ENCODE peak calls at places on chromosomes 11 and 22, in seven cellular contexts. One of them, this sample, is unnamed.

GRCh38 chr11:60987577-60988277 is 16.2 kb downstream of the CD6 start:
- DNase-seq in brain microvascular endothelial cell: no peak
- DNase-seq in IMR-90: no peak
- DNase-seq in BJ: no peak
- DNase-seq in left ventricle myocardium inferior: no peak
- DNase-seq in AG04450: no peak
- DNase-seq in astrocyte of the cerebellum: no peak
- DNase-seq in this sample: no peak

GRCh38 chr22:37165940-37166674 is 16.4 kb upstream of the IL2RB start:
- DNase-seq in astrocyte of the cerebellum: no peak
- DNase-seq in BJ: no peak
- DNase-seq in IMR-90: no peak
- DNase-seq in AG04450: no peak
- DNase-seq in brain microvascular endothelial cell: no peak
- DNase-seq in left ventricle myocardium inferior: peak
- DNase-seq in this sample: no peak

GRCh38 chr22:26892401-26893033 is 235.1 kb downstream of the MIAT start:
- DNase-seq in left ventricle myocardium inferior: no peak
- DNase-seq in brain microvascular endothelial cell: no peak
- DNase-seq in AG04450: no peak
- DNase-seq in BJ: no peak
- DNase-seq in IMR-90: no peak
- DNase-seq in astrocyte of the cerebellum: no peak
- DNase-seq in this sample: no peak

GRCh38 chr11:46298699-46299424 is 21.4 kb downstream of the CREB3L1 start:
- DNase-seq in AG04450: no peak
- DNase-seq in brain microvascular endothelial cell: peak
- DNase-seq in BJ: peak
- DNase-seq in IMR-90: peak
- DNase-seq in left ventricle myocardium inferior: no peak
- DNase-seq in astrocyte of the cerebellum: no peak
- DNase-seq in this sample: no peak

GRCh38 chr11:68678031-68678441 is 6.3 kb upstream of the GAL start:
- DNase-seq in astrocyte of the cerebellum: no peak
- DNase-seq in BJ: no peak
- DNase-seq in IMR-90: no peak
- DNase-seq in AG04450: no peak
- DNase-seq in left ventricle myocardium inferior: no peak
- DNase-seq in brain microvascular endothelial cell: no peak
- DNase-seq in this sample: no peak

GRCh38 chr11:65870307-65870658 is 2.3 kb downstream of the EFEMP2 start:
- DNase-seq in left ventricle myocardium inferior: peak
- DNase-seq in BJ: no peak
- DNase-seq in IMR-90: no peak
- DNase-seq in brain microvascular endothelial cell: no peak
- DNase-seq in AG04450: no peak
- DNase-seq in astrocyte of the cerebellum: no peak
- DNase-seq in this sample: no peak

GRCh38 chr22:22968366-22968765 is 80.8 kb downstream of the IGLL5 start:
- DNase-seq in left ventricle myocardium inferior: no peak
- DNase-seq in astrocyte of the cerebellum: no peak
- DNase-seq in brain microvascular endothelial cell: no peak
- DNase-seq in BJ: no peak
- DNase-seq in IMR-90: no peak
- DNase-seq in AG04450: no peak
- DNase-seq in this sample: no peak

GRCh38 chr11:85182437-85183109 is 444.6 kb downstream of the DLG2 start:
- DNase-seq in brain microvascular endothelial cell: peak
- DNase-seq in AG04450: no peak
- DNase-seq in IMR-90: peak
- DNase-seq in astrocyte of the cerebellum: peak
- DNase-seq in left ventricle myocardium inferior: no peak
- DNase-seq in BJ: no peak
- DNase-seq in this sample: no peak

GRCh38 chr11:77094841-77095365 is 7.7 kb upstream of the OMP start:
- DNase-seq in left ventricle myocardium inferior: no peak
- DNase-seq in AG04450: no peak
- DNase-seq in IMR-90: no peak
- DNase-seq in astrocyte of the cerebellum: no peak
- DNase-seq in brain microvascular endothelial cell: no peak
- DNase-seq in BJ: no peak
- DNase-seq in this sample: no peak

GRCh38 chr11:80473562-80473961 is 1032.7 kb upstream of the TENM4 start:
- DNase-seq in BJ: no peak
- DNase-seq in IMR-90: no peak
- DNase-seq in astrocyte of the cerebellum: no peak
- DNase-seq in brain microvascular endothelial cell: no peak
- DNase-seq in AG04450: no peak
- DNase-seq in left ventricle myocardium inferior: no peak
- DNase-seq in this sample: no peak

GRCh38 chr11:69115586-69116560 is 39.9 kb upstream of the SMIM38 start:
- DNase-seq in left ventricle myocardium inferior: peak
- DNase-seq in IMR-90: no peak
- DNase-seq in brain microvascular endothelial cell: no peak
- DNase-seq in astrocyte of the cerebellum: peak
- DNase-seq in AG04450: no peak
- DNase-seq in BJ: no peak
- DNase-seq in this sample: no peak

GRCh38 chr11:92829671-92830070 is 139.8 kb upstream of the MTNR1B start:
- DNase-seq in brain microvascular endothelial cell: no peak
- DNase-seq in BJ: no peak
- DNase-seq in IMR-90: no peak
- DNase-seq in astrocyte of the cerebellum: no peak
- DNase-seq in left ventricle myocardium inferior: no peak
- DNase-seq in AG04450: no peak
- DNase-seq in this sample: no peak

GRCh38 chr11:41984023-41984422 is 524.6 kb upstream of the LRRC4C start:
- DNase-seq in astrocyte of the cerebellum: no peak
- DNase-seq in AG04450: no peak
- DNase-seq in left ventricle myocardium inferior: no peak
- DNase-seq in IMR-90: no peak
- DNase-seq in brain microvascular endothelial cell: no peak
- DNase-seq in BJ: no peak
- DNase-seq in this sample: no peak

GRCh38 chr22:30609260-30610185 is 2.5 kb downstream of the TCN2 start:
- DNase-seq in AG04450: peak
- DNase-seq in astrocyte of the cerebellum: peak
- DNase-seq in IMR-90: peak
- DNase-seq in BJ: peak
- DNase-seq in left ventricle myocardium inferior: peak
- DNase-seq in brain microvascular endothelial cell: peak
- DNase-seq in this sample: peak

GRCh38 chr11:27358306-27358705 is 4.7 kb downstream of the CCDC34 start:
- DNase-seq in BJ: no peak
- DNase-seq in brain microvascular endothelial cell: no peak
- DNase-seq in AG04450: no peak
- DNase-seq in left ventricle myocardium inferior: no peak
- DNase-seq in IMR-90: no peak
- DNase-seq in astrocyte of the cerebellum: no peak
- DNase-seq in this sample: no peak

GRCh38 chr22:46798366-46799057 is 36.1 kb downstream of the TBC1D22A start:
- DNase-seq in brain microvascular endothelial cell: peak
- DNase-seq in BJ: no peak
- DNase-seq in IMR-90: peak
- DNase-seq in astrocyte of the cerebellum: no peak
- DNase-seq in left ventricle myocardium inferior: peak
- DNase-seq in AG04450: peak
- DNase-seq in this sample: no peak

GRCh38 chr22:46796566-46797195 is 34.2 kb downstream of the TBC1D22A start:
- DNase-seq in astrocyte of the cerebellum: no peak
- DNase-seq in brain microvascular endothelial cell: no peak
- DNase-seq in IMR-90: no peak
- DNase-seq in BJ: no peak
- DNase-seq in AG04450: no peak
- DNase-seq in left ventricle myocardium inferior: no peak
- DNase-seq in this sample: no peak

GRCh38 chr22:46798041-46798365 is 35.6 kb downstream of the TBC1D22A start:
- DNase-seq in AG04450: no peak
- DNase-seq in brain microvascular endothelial cell: no peak
- DNase-seq in BJ: no peak
- DNase-seq in astrocyte of the cerebellum: no peak
- DNase-seq in left ventricle myocardium inferior: no peak
- DNase-seq in IMR-90: no peak
- DNase-seq in this sample: no peak

GRCh38 chr22:46795845-46796565 is 33.6 kb downstream of the TBC1D22A start:
- DNase-seq in IMR-90: no peak
- DNase-seq in left ventricle myocardium inferior: no peak
- DNase-seq in astrocyte of the cerebellum: no peak
- DNase-seq in BJ: no peak
- DNase-seq in brain microvascular endothelial cell: no peak
- DNase-seq in AG04450: no peak
- DNase-seq in this sample: no peak

GRCh38 chr22:46797355-46797754 is 34.9 kb downstream of the TBC1D22A start:
- DNase-seq in BJ: no peak
- DNase-seq in brain microvascular endothelial cell: peak
- DNase-seq in IMR-90: peak
- DNase-seq in left ventricle myocardium inferior: no peak
- DNase-seq in astrocyte of the cerebellum: no peak
- DNase-seq in AG04450: no peak
- DNase-seq in this sample: no peak
- TF ChIP-seq CTCF in BJ: peak
- TF ChIP-seq CTCF in brain microvascular endothelial cell: peak
- TF ChIP-seq CTCF in IMR-90: peak
- TF ChIP-seq CTCF in left ventricle myocardium inferior: peak
- TF ChIP-seq CTCF in astrocyte of the cerebellum: peak
- TF ChIP-seq CTCF in AG04450: peak
- TF ChIP-seq CTCF in this sample: no peak

GRCh38 chr22:40193429-40194421 is 16.0 kb downstream of the TNRC6B start:
- DNase-seq in astrocyte of the cerebellum: no peak
- DNase-seq in BJ: no peak
- DNase-seq in left ventricle myocardium inferior: no peak
- DNase-seq in AG04450: no peak
- DNase-seq in brain microvascular endothelial cell: no peak
- DNase-seq in IMR-90: peak
- DNase-seq in this sample: no peak
- TF ChIP-seq CTCF in astrocyte of the cerebellum: peak
- TF ChIP-seq CTCF in BJ: peak
- TF ChIP-seq CTCF in left ventricle myocardium inferior: peak
- TF ChIP-seq CTCF in AG04450: peak
- TF ChIP-seq CTCF in brain microvascular endothelial cell: peak
- TF ChIP-seq CTCF in IMR-90: peak
- TF ChIP-seq CTCF in this sample: peak

DNA sequence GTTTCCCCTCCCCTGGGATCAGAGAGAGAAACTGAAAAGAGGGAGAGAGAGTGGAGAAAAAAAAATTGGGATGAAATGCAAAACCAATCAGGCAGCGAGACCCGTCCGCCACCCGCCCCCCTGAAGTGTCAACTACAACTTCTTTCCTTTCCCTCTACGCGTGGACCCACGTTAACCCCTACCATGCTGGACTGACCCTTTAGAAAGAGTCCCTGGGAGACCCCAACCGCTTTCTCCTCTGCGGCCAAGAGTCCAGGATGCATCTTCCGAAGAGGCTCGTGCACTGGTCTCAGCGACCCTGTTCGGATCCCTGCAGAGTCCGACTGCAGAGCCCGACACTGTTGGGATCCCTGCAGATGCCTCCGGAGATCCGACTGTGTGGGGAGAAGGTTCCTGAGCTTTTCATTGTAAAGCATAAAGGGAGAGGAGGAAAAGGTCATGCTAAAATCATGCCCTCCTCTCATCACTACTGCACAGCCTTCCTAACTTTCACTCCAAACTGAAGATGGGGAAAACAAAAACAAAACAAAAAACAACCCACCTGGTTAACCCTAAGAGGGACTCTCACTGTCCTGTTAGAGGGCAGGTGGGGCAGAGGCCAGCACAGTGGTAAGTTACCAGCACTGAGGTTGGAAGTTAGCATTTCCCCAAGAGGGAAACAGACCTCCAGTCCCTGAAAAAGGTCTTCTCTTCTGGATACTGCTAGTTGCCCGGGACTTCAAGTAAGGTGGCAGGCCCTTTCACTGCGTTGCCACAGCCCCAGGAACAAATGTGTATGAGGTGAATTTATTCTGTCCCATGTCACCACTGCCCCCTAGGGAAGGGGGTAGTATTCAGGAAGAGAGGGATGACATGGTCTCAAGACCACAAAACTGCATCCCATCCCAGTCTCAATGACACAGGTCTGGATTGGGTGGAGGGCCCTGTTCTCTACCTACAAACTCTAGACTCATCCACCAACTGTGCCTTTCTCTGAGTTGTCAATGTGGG is 578 bp upstream of the ADAMTS8 start:
- DNase-seq in left ventricle myocardium inferior: no peak
- DNase-seq in AG04450: no peak
- DNase-seq in astrocyte of the cerebellum: no peak
- DNase-seq in IMR-90: no peak
- DNase-seq in BJ: no peak
- DNase-seq in brain microvascular endothelial cell: no peak
- DNase-seq in this sample: no peak
- TF ChIP-seq CTCF in left ventricle myocardium inferior: no peak
- TF ChIP-seq CTCF in AG04450: no peak
- TF ChIP-seq CTCF in astrocyte of the cerebellum: no peak
- TF ChIP-seq CTCF in IMR-90: no peak
- TF ChIP-seq CTCF in BJ: no peak
- TF ChIP-seq CTCF in brain microvascular endothelial cell: no peak
- TF ChIP-seq CTCF in this sample: no peak

DNA sequence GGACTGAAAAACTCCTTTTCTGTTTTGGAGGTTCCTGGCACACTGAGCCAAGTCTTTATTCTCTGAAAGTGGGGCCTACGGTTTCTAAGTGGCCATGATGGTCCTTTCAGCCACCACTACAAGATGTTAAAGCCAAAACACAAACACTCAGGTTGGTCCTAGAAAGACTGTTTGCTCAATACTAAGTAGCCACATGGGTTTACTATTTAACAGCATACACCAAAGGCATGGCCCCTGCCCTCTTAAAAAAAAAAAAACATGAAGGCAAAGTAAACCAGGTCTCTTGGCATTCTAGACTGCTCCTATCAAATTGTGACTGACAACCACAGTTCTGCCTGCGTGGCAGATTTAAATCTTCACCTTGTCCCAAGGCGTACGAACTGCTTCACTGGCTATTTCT is 123.6 kb upstream of the BID start:
- DNase-seq in AG04450: no peak
- DNase-seq in brain microvascular endothelial cell: no peak
- DNase-seq in left ventricle myocardium inferior: no peak
- DNase-seq in BJ: no peak
- DNase-seq in astrocyte of the cerebellum: no peak
- DNase-seq in IMR-90: no peak
- DNase-seq in this sample: no peak
- TF ChIP-seq CTCF in AG04450: no peak
- TF ChIP-seq CTCF in brain microvascular endothelial cell: no peak
- TF ChIP-seq CTCF in left ventricle myocardium inferior: no peak
- TF ChIP-seq CTCF in BJ: no peak
- TF ChIP-seq CTCF in astrocyte of the cerebellum: no peak
- TF ChIP-seq CTCF in IMR-90: no peak
- TF ChIP-seq CTCF in this sample: no peak

DNA sequence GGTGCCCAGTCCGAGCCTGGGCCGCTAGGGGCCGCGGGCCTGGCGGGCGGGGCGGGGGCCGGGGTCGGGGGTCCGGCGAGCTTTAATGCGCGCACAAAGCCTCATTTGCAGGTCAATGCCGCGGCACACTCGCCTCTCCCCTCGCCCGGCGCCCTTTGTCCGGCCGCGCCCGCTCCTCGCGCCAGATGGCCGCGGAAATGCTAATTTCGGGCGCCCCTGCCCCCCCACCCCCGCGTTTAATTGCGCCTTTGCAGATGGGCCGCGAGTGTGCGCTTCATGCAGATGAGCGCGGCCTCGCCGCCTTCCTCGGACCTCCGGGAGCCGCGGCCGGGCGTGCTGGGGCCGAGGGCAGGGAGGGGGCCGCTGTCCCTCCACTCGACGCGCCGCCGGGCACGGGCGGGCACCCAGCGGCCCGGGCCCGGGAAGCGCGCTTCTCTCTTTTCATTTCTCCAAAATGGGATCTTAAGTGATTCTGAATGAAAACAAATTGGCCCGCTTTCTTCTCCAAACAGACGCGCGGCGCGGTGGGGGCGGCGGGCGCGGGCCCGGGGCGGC is 23.1 kb downstream of the CDKN1C start:
- DNase-seq in left ventricle myocardium inferior: no peak
- DNase-seq in brain microvascular endothelial cell: no peak
- DNase-seq in IMR-90: no peak
- DNase-seq in astrocyte of the cerebellum: no peak
- DNase-seq in BJ: no peak
- DNase-seq in AG04450: no peak
- DNase-seq in this sample: no peak
- TF ChIP-seq CTCF in left ventricle myocardium inferior: no peak
- TF ChIP-seq CTCF in brain microvascular endothelial cell: no peak
- TF ChIP-seq CTCF in IMR-90: no peak
- TF ChIP-seq CTCF in astrocyte of the cerebellum: no peak
- TF ChIP-seq CTCF in BJ: no peak
- TF ChIP-seq CTCF in AG04450: no peak
- TF ChIP-seq CTCF in this sample: no peak